ENCODE peak calls at places on chromosomes 7 and 10, in seven cellular contexts. D is esophagus muscularis mucosa; U is HFFc6; M is CD8-positive, alpha-beta T cell; Y is Calu3; C is activated CD8-positive, alpha-beta T cell treated with anti-CD3 and anti-CD28 coated beads for 36 hours; H is HL-60. F is an unnamed sample.

GRCh38 chr7:94154858-94155257 is 150.7 kb upstream of the BET1 start:
- DNase-seq in C (no peak), U (no peak), M (no peak), D (no peak), Y (no peak), H (no peak), F (no peak)

GRCh38 chr10:91006001-91006751 is 85.3 kb upstream of the ANKRD1 start:
- DNase-seq in Y (peak), M (peak), U (peak), C (peak), D (no peak), H (peak), F (no peak)

GRCh38 chr10:88555190-88555894 is 27.8 kb downstream of the RNLS start:
- DNase-seq in M (no peak), D (no peak), Y (no peak), U (no peak), C (no peak), H (peak), F (no peak)

GRCh38 chr10:92880233-92880861 is 32.0 kb downstream of the EXOC6 start:
- DNase-seq in C (peak), Y (peak), H (peak), U (peak), D (no peak), M (peak), F (no peak)

GRCh38 chr10:95097805-95098204 is 28.5 kb upstream of the CYP2C8 start:
- DNase-seq in M (no peak), H (no peak), D (no peak), C (no peak), U (no peak), Y (no peak), F (no peak)

GRCh38 chr7:82562716-82563404 is 119.3 kb upstream of the CACNA2D1 start:
- DNase-seq in C (no peak), H (no peak), D (no peak), M (no peak), Y (no peak), U (peak), F (no peak)

GRCh38 chr10:93535293-93535692 is 31.2 kb upstream of the FFAR4 start:
- DNase-seq in M (no peak), H (no peak), C (no peak), Y (no peak), U (no peak), D (no peak), F (no peak)

GRCh38 chr7:134892002-134892693 is 94.2 kb upstream of the AGBL3 start:
- DNase-seq in Y (no peak), H (no peak), D (no peak), M (no peak), C (no peak), U (peak), F (no peak)

GRCh38 chr7:36852017-36852416 is 127.7 kb upstream of the AOAH start:
- DNase-seq in Y (no peak), D (peak), C (peak), U (no peak), H (no peak), M (no peak), F (no peak)

GRCh38 chr10:31769564-31769963 is 159.1 kb downstream of the ARHGAP12 start:
- DNase-seq in D (no peak), U (peak), C (no peak), Y (no peak), M (no peak), H (no peak), F (no peak)

GRCh38 chr10:91698258-91698657 is 65.4 kb upstream of the PPP1R3C start:
- DNase-seq in D (no peak), Y (no peak), H (no peak), U (no peak), M (no peak), C (no peak), F (no peak)

GRCh38 chr10:89278034-89278535 is 23.8 kb upstream of the IFIT2 start:
- DNase-seq in M (no peak), D (no peak), C (no peak), U (peak), Y (peak), H (no peak), F (no peak)

GRCh38 chr10:107075117-107075516 is 89.4 kb downstream of the SORCS1 start:
- DNase-seq in Y (no peak), C (no peak), H (no peak), M (no peak), D (no peak), U (no peak), F (no peak)

GRCh38 chr10:11697718-11698527 is 44.3 kb upstream of the ECHDC3 start:
- DNase-seq in C (peak), U (no peak), M (no peak), D (no peak), Y (no peak), H (no peak), F (no peak)
- TF ChIP-seq CTCF in C (no peak), U (peak), M (no peak), D (no peak), Y (no peak), H (no peak), F (no peak)

DNA sequence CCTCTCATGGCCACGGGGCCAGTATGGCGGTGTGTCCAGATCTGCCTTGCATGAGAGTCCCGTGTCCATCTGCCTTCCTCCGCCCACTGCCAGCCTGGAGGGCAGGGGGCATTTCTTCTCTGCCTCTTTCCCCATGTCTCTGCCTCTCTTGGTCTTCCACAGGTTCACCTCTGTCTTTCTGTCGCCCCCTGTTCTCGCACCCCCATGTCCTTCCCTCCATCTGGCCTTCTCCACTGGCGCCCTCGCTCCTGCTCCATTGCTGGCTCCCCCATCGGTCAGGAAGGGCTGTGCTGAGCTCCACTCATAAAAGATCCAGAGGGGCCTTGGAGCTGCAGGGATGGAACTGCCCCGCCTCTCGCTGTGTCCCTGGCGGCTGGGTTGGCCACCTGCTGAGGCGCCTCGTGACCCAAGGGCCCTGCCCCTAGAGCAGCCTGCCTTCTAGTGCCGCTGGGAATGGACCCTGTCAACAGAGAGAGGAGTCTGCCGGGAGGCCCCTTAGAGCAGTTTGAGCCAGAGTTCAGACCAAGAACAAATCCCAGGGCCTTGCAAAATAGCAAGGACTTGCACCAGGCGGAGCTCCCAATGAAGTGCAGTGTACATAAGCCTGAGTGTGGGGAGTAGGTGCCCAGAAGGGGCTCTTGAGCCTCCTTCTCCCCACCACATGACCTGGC is 42.0 kb downstream of the GOLGA7B start:
- DNase-seq in M (no peak), Y (no peak), D (no peak), U (no peak), C (no peak), H (no peak), F (no peak)
- TF ChIP-seq CTCF in M (no peak), Y (no peak), D (no peak), U (no peak), C (no peak), H (no peak), F (no peak)

GRCh38 chr10:119080521-119081259 is at the start of gene EIF3A:
- DNase-seq in U (peak), M (peak), H (peak), Y (peak), C (peak), D (peak), F (peak)
- TF ChIP-seq CTCF in U (no peak), M (no peak), H (no peak), Y (no peak), C (no peak), D (no peak), F (no peak)

GRCh38 chr7:26090927-26091519 is 61.0 kb upstream of the NFE2L3 start:
- DNase-seq in Y (peak), D (no peak), U (peak), C (peak), H (peak), M (no peak), F (no peak)

GRCh38 chr7:26087321-26088091 is 64.5 kb upstream of the NFE2L3 start:
- DNase-seq in Y (no peak), C (no peak), D (no peak), H (no peak), U (no peak), M (no peak), F (no peak)

GRCh38 chr7:26093023-26093422 is 59.0 kb upstream of the NFE2L3 start:
- DNase-seq in H (no peak), M (no peak), C (no peak), U (no peak), Y (no peak), D (no peak), F (no peak)

DNA sequence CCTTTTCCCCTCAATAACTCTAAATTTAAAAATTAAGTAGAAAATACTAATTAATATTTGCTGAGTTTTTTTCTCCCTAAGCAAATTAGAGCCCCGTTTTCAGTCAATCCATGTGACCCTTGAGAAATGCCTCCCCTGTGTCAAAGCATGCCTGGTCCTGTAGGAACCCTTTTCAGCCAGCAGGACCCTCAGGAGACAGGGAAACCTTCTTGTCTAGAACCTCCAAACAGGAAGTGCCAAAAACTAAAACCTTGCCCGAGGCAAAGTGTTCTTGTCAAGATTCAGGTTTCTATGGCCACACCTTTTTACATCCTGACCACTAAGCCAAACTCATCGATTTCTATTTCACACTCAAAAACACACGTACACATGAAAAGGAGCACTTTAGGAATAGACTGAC is 60.1 kb upstream of the NFE2L3 start:
- DNase-seq in D (no peak), U (no peak), M (no peak), H (peak), C (peak), Y (peak), F (no peak)
- TF ChIP-seq CTCF in D (no peak), U (peak), M (no peak), H (no peak), C (no peak), Y (peak), F (no peak)

GRCh38 chr10:25522946-25523608 is 348.3 kb downstream of the GPR158 start:
- DNase-seq in M (no peak), D (no peak), Y (peak), H (no peak), C (no peak), U (no peak), F (no peak)
- TF ChIP-seq CTCF in M (no peak), D (no peak), Y (no peak), H (no peak), C (no peak), U (no peak), F (no peak)

F was measured in activated B cell treated with CpG ODN at 0.5 μM for 24 hours.